ENCODE peak calls at places on chromosomes 6 and 20, in seven cellular contexts. Y, O, A, U, J, H and S are unnamed samples.
A peak's percentile ranks its signal among the peaks of the same experiment; 100 is the strongest.

GRCh38 chr6:31042801-31043200 is 32.5 kb downstream of the MUC22 start:
- DNase-seq in Y (peak; percentile 59), U (peak; percentile 36), A (peak; percentile 60), H (peak; percentile 48), J (no peak), O (peak; percentile 26), S (peak; percentile 31)

GRCh38 chr20:49445176-49445575 is 37.3 kb downstream of the KCNB1 start:
- DNase-seq in Y (no peak), O (no peak), J (peak; percentile 58), H (no peak), A (no peak), U (no peak), S (no peak)

GRCh38 chr20:19757973-19758887 is at the start of gene RIN2:
- DNase-seq in H (peak; percentile 96), O (peak; percentile 92), Y (peak; percentile 91), U (peak; percentile 91), J (peak; percentile 96), A (peak; percentile 90), S (peak; percentile 84)

GRCh38 chr6:33235221-33235634 is 26.9 kb downstream of the RING1 start:
- DNase-seq in O (no peak), U (no peak), H (no peak), J (no peak), A (no peak), Y (no peak), S (no peak)

GRCh38 chr6:117681321-117681720 is 6.1 kb downstream of the NUS1 start:
- DNase-seq in A (no peak), H (no peak), Y (no peak), U (no peak), J (no peak), O (no peak), S (no peak)

GRCh38 chr20:50012282-50013263 is 29.8 kb downstream of the SNAI1 start:
- DNase-seq in U (no peak), Y (no peak), H (no peak), A (no peak), O (peak; percentile 28), J (no peak), S (no peak)

GRCh38 chr20:6108330-6108729 is 14.5 kb downstream of the FERMT1 start:
- DNase-seq in H (no peak), U (no peak), O (no peak), J (no peak), A (no peak), Y (no peak), S (no peak)

GRCh38 chr20:10476319-10476724 is 41.2 kb downstream of the SLX4IP start:
- DNase-seq in H (no peak), U (no peak), J (no peak), O (no peak), A (no peak), Y (no peak), S (no peak)

GRCh38 chr6:90403489-90404381 is 107.1 kb upstream of the BACH2 start:
- DNase-seq in A (peak; percentile 54), J (no peak), Y (no peak), O (no peak), H (peak; percentile 49), U (peak; percentile 55), S (peak; percentile 30)

DNA sequence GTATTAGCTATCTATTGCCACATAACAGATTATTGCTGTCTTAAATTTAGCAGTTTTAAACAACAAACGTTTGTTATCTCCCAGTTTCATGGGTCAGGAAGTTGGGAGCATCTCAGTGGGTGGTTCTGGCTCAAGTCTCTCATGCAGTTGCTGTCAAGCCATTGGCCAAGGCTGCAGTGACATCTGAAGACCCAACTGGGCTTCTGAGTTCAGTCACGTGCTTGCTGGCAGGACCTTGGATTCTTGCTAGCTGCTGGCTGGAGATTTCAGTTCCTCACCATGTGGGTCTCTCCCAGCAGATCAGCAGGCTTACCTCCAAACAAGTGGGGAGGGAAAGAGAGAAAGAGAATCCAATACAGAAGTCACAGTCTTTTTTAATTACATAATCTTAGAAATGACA is 152.6 kb upstream of the EXOC2 start:
- DNase-seq in H (no peak), U (no peak), Y (no peak), J (no peak), A (no peak), O (no peak), S (no peak)
- H3K9me3 ChIP-seq in H (no peaks in the 10 kb centered on the region), U (no peaks in the 10 kb centered on the region), Y (no peaks in the 10 kb centered on the region), J (no peaks in the 10 kb centered on the region), A (no peaks in the 10 kb centered on the region), O (no peaks in the 10 kb centered on the region), S (no peaks in the 10 kb centered on the region)

GRCh38 chr6:36700071-36700811 is 2.6 kb downstream of the RAB44 start:
- DNase-seq in U (no peak), Y (peak; percentile 27), J (no peak), O (no peak), A (no peak), H (no peak), S (no peak)

GRCh38 chr6:36701401-36701991 is 3.9 kb downstream of the RAB44 start:
- DNase-seq in J (peak; percentile 49), A (no peak), U (no peak), H (no peak), O (no peak), Y (peak; percentile 43), S (no peak)

GRCh38 chr6:36702656-36703055 is 5.0 kb downstream of the RAB44 start:
- DNase-seq in U (no peak), O (no peak), H (no peak), A (no peak), J (peak; percentile 22), Y (no peak), S (no peak)

GRCh38 chr6:36699290-36699689 is 1.7 kb downstream of the RAB44 start:
- DNase-seq in U (no peak), A (no peak), O (no peak), J (no peak), H (no peak), Y (peak; percentile 35), S (no peak)

DNA sequence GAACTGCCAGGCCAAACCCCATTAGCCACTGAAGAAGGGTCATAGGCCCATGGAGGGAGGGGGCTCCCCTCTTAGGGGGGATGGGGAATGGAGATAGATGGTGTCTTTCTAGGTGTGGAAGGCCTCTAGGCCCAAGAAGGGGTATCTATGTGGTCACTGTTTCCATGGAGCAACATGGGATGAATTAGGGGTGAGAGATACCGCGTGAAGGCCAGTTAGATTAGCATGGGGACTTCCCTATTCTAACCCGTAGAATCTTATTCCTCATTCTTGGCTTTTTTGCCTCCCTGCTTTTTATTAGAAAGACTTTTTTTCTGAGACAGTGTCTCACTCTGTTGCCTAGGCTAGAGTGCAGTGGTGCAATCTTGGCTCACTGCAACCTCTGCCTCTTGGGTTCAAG is 3.2 kb downstream of the RAB44 start:
- DNase-seq in O (no peak), U (no peak), Y (no peak), J (no peak), A (no peak), H (no peak), S (no peak)
- H3K4me3 ChIP-seq in O (no peak overlapping the region), U (no peak overlapping the region), Y (no peak overlapping the region), J (no peak overlapping the region), A (no peak overlapping the region), H (no peak overlapping the region), S (no peak overlapping the region)

GRCh38 chr6:150269130-150269856 is 99.5 kb upstream of the IYD start:
- DNase-seq in U (no peak), Y (no peak), J (no peak), H (no peak), A (no peak), O (no peak), S (no peak)

GRCh38 chr6:150266963-150267685 is 101.7 kb upstream of the IYD start:
- DNase-seq in H (no peak), U (no peak), O (no peak), A (no peak), J (no peak), Y (no peak), S (no peak)

GRCh38 chr6:150269857-150270223 is 99.0 kb upstream of the IYD start:
- DNase-seq in A (no peak), H (no peak), O (no peak), U (no peak), Y (no peak), J (no peak), S (no peak)

GRCh38 chr6:150266309-150266708 is 102.5 kb upstream of the IYD start:
- DNase-seq in A (no peak), J (no peak), U (no peak), H (no peak), O (no peak), Y (no peak), S (no peak)

GRCh38 chr6:150267686-150268561 is 100.9 kb upstream of the IYD start:
- DNase-seq in U (peak; percentile 78), O (no peak), Y (no peak), H (no peak), A (no peak), J (no peak), S (no peak)
- TF ChIP-seq POLR2A in U (no peak), O (no peak), Y (no peak), H (no peak), A (no peak), J (no peak), S (no peak)

GRCh38 chr20:46111836-46112212 is 6.3 kb upstream of the CD40 start:
- DNase-seq in J (no peak), H (no peak), O (no peak), U (no peak), A (no peak), Y (no peak), S (no peak)
- H3K9me3 ChIP-seq in J (no peaks in the 10 kb centered on the region), H (no peaks in the 10 kb centered on the region), O (no peaks in the 10 kb centered on the region), U (no peaks in the 10 kb centered on the region), A (no peaks in the 10 kb centered on the region), Y (no peaks in the 10 kb centered on the region), S (no peaks in the 10 kb centered on the region)

GRCh38 chr6:4672772-4673171 is 103.4 kb upstream of the CDYL start:
- DNase-seq in U (no peak), J (no peak), A (no peak), O (no peak), H (no peak), Y (no peak), S (no peak)
- H3K4me3 ChIP-seq in U (no peak overlapping the region), J (no peak overlapping the region), A (no peak overlapping the region), O (no peak overlapping the region), H (no peak overlapping the region), Y (no peak overlapping the region), S (no peak overlapping the region)

DNA sequence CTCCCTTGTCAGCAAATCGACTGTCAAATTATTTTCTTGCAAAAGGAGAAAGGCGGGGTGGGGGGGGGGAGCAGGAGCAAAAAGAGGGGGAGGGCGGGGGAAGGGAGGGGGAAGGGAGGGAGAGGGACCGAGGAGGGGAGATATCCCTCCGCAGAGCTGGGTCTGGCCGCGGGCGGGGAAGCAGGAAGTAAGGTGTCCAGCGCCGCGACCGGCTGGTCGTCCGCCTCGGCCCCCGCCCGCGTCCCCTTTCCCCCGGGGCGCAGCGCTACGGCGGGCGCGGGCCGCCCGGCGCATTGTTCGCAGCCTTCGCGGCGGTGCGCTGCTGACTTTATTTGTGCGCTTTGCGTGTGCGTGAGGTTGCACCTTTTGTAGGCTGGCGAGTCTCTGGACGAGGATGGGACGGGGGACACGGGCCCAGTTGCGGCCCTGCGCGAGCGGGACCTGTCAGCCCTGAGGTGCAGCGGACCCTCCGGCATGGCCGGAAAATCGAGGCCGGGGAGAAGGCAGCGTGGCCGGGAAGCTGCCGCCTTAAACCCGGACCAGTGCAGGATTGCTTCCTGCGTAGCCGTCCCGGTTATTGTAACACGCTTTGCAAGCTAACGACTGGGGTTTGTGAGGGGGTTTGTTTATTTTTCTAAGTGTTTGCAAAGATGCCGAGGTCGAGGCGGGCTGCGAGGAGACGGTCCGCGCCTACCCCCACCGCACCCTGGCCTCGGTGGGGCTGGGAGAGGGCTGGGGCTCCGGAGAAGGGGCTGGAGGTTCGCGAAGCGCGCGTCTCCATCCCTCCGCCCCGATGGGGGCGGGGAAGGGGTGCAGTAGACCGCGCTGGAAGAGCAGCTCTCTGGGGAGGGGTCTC is 673 bp upstream of the TRERF1 start:
- DNase-seq in J (peak; percentile 93), H (peak; percentile 76), Y (no peak), U (no peak), A (peak; percentile 85), O (peak; percentile 80), S (peak; percentile 77)
- TF ChIP-seq POLR2A in J (no peak), H (no peak), Y (no peak), U (no peak), A (no peak), O (peak; percentile 54), S (no peak)